ENCODE peak calls at places on chromosomes 4 and X, in five cellular contexts. O is type B pancreatic cell, C is HepG2, Y is endothelial cell, B is endothelial cell of umbilical vein. I is an unnamed sample.

GRCh38 chr4:136917312-136918110 is 614.8 kb downstream of the PCDH18 start:
- DNase-seq in O (no peak), C (no peak), Y (no peak), B (no peak), I (no peak)

GRCh38 chrX:151183233-151183632 is 6.8 kb downstream of the GPR50 start:
- DNase-seq in Y (no peak), C (no peak), B (no peak), O (no peak), I (no peak)

GRCh38 chrX:11792461-11793421 is 34.7 kb downstream of the MSL3 start:
- DNase-seq in B (no peak), C (no peak), O (no peak), Y (no peak), I (no peak)

GRCh38 chr4:133465022-133465421 is 315.9 kb downstream of the PCDH10 start:
- DNase-seq in O (no peak), C (no peak), Y (no peak), B (no peak), I (no peak)

GRCh38 chrX:39577976-39578962 is 519.5 kb downstream of the BCOR start:
- DNase-seq in O (no peak), C (no peak), B (no peak), Y (no peak), I (no peak)

GRCh38 chrX:1281511-1281910 is 12.9 kb downstream of the CSF2RA start:
- DNase-seq in O (no peak), C (no peak), Y (no peak), B (no peak), I (no peak)

GRCh38 chrX:101659601-101660063 is at the start of gene ARMCX2:
- DNase-seq in O (no peak), C (no peak), B (peak), Y (peak), I (peak)

GRCh38 chr4:124803641-124804040 is 91.1 kb upstream of the ANKRD50 start:
- DNase-seq in Y (no peak), C (no peak), O (no peak), B (peak), I (no peak)

GRCh38 chr4:182067828-182068227 is 175.4 kb upstream of the TENM3 start:
- DNase-seq in Y (no peak), B (no peak), C (no peak), O (no peak), I (no peak)

GRCh38 chr4:169341490-169341889 is 70.7 kb upstream of the SH3RF1 start:
- DNase-seq in C (no peak), Y (no peak), B (no peak), O (no peak), I (no peak)

GRCh38 chr4:181601118-181601517 is 642.1 kb upstream of the TENM3 start:
- DNase-seq in B (no peak), Y (no peak), C (no peak), O (no peak), I (no peak)

GRCh38 chr4:1608821-1609500 is 75.2 kb downstream of the FAM53A start:
- DNase-seq in B (no peak), O (no peak), Y (no peak), C (no peak), I (no peak)

GRCh38 chr4:143133966-143134365 is 50.8 kb upstream of the USP38 start:
- DNase-seq in C (no peak), O (no peak), Y (no peak), B (no peak), I (no peak)

GRCh38 chr4:6076391-6076790 is 58.2 kb upstream of the C4orf50 start:
- DNase-seq in Y (no peak), B (no peak), C (no peak), O (no peak), I (peak)

GRCh38 chr4:17523626-17524025 is 8.7 kb downstream of the CLRN2 start:
- DNase-seq in O (no peak), B (no peak), Y (no peak), C (no peak), I (no peak)

GRCh38 chr4:99818661-99819060 is 2.0 kb downstream of the DAPP1 start:
- DNase-seq in Y (no peak), C (no peak), B (no peak), O (no peak), I (no peak)

GRCh38 chr4:173258866-173259265 is 75.3 kb downstream of the HMGB2 start:
- DNase-seq in C (no peak), Y (no peak), O (no peak), B (no peak), I (no peak)

GRCh38 chrX:129808829-129809745 is 29.3 kb downstream of the SASH3 start:
- DNase-seq in C (no peak), O (no peak), B (no peak), Y (no peak), I (no peak)

GRCh38 chr4:110201502-110201901 is 3.1 kb upstream of the ELOVL6 start:
- DNase-seq in B (no peak), C (no peak), Y (no peak), O (no peak), I (peak)

GRCh38 chrX:40736170-40736505 is 796 bp upstream of the MED14 start:
- DNase-seq in B (no peak), C (peak), Y (no peak), O (no peak), I (no peak)

GRCh38 chr4:70712150-70712549 is 9.6 kb upstream of the RUFY3 start:
- DNase-seq in C (no peak), O (no peak), B (no peak), Y (no peak), I (no peak)

GRCh38 chr4:123443401-123444297 is 47.1 kb downstream of the SPRY1 start:
- DNase-seq in Y (no peak), B (no peak), C (no peak), O (no peak), I (no peak)

GRCh38 chrX:63613531-63614028 is 171.4 kb downstream of the ARHGEF9 start:
- DNase-seq in B (no peak), Y (no peak), O (no peak), C (peak), I (no peak)

GRCh38 chrX:109393859-109394258 is 88.0 kb downstream of the GUCY2F start:
- DNase-seq in B (no peak), Y (no peak), C (no peak), O (no peak), I (peak)
- TF ChIP-seq CTCF in B (no peak), Y (no peak), C (peak), O (no peak), I (peak)

DNA sequence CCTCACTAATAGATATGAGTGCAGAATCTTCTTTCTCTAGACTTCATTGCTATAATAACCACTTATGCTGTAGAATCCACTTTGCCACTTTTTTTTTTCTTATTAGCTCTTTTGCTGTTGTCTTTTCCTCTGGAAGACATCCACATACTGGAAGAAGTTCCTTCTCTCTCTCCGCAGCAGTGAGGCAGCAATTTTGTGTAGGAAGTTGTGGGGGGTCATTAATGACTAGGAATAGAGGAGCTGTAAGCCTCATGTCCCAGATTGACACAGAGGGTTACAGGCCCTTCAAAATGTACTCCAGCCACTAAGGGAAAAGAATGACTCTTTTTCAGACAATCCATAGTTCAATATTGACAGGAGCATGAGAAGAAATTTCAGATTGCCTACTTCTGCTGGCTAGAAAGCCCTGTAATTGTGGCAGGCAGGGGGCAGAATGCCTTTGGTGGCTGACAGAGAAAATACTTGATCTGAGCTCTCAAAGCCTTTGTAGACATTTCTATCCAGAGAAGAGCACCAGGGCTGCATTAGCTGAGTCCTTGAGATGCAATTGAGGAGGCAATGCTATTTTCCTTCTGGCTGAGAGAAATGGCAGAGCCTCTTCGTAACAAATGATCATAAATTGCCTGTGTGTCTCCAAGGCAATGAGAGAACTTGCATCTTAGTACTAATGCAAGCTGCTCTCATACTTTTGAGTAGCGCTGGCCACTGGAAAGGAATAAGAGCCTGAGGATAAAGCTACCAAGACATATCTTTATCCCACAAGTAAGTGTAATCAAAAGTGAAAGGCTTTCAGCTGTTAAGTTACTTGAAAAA is 856.3 kb downstream of the STIM2 start:
- DNase-seq in O (no peak), C (no peak), Y (no peak), B (no peak), I (peak)
- TF ChIP-seq CTCF in O (no peak), C (no peak), Y (no peak), B (no peak), I (peak)

DNA sequence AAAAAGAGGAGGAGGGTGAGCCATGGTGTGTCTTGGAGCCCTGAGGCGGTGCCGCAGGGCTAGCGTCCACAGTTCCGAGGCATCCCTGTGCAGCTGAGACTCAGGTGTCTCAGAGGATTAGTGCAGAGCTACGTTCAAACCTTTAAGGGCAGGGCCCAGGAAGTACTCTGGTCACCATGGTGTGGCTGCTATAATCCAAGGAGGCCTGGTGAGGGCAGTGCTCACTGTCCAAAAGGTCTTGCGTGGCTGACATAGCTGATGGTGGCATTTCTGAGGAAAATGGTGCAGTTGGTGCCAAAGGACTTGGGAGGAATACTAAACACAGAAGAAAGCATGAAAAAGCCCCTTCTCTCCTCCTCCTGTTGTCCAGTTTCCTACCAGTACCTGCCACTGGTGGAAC is 146.9 kb downstream of the DCHS2 start:
- DNase-seq in B (no peak), Y (no peak), O (no peak), C (peak), I (peak)
- TF ChIP-seq CTCF in B (no peak), Y (no peak), O (no peak), C (peak), I (peak)

GRCh38 chrX:53357799-53358530 is 64.5 kb downstream of the SMC1A start:
- DNase-seq in Y (peak), O (no peak), C (no peak), B (no peak), I (no peak)

GRCh38 chrX:53356186-53356585 is 66.3 kb downstream of the SMC1A start:
- DNase-seq in B (no peak), O (no peak), Y (no peak), C (no peak), I (peak)

GRCh38 chrX:53354669-53355068 is 67.8 kb downstream of the SMC1A start:
- DNase-seq in O (no peak), Y (no peak), B (no peak), C (no peak), I (no peak)
- TF ChIP-seq CTCF in O (no peak), Y (no peak), B (no peak), C (no peak), I (peak)

GRCh38 chrX:78213331-78213730 is 73.9 kb upstream of the TAF9B start:
- DNase-seq in Y (no peak), O (no peak), B (no peak), C (no peak), I (peak)
- TF ChIP-seq CTCF in Y (no peak), O (no peak), B (no peak), C (no peak), I (no peak)

DNA sequence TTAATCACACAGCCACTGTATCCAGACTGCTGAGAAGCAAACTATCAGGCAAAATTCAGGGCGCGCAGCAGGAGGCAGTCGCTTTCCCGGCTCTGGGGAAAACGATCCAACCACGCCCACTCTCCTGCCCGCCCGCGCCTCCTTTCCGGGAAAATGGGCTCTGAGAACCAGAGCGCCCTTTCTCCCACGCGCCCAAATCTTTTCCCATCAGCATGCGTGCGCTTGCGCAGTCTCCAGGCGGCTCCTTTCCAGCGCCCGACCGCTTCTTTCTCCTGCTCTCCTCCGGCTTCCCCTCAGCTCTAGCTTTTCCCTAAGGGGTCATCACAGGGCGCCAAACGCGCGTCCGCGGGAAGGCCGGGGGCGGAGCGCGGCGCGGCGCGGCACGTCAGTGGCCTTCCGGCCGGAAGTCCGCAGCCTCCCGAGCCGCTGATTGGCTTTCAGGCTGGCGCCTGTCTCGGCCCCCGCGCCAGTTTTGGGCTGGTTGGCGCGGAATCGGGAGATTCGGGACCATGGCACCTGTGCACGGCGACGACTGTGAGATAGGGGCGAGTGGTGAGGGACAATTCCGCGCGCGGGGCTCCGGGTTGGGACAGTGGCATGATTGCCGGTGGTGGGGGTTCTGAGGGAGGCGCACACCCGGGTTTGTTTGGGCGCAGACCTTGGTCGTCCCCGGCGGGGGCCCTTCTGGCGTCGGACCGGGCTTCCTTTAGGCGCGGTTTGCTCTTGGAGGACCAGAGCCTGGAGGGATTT is at the start of gene POLA1:
- DNase-seq in B (peak), C (peak), Y (peak), O (peak), I (peak)
- TF ChIP-seq CTCF in B (peak), C (peak), Y (no peak), O (peak), I (peak)

GRCh38 chrX:52265713-52266112 is 81.0 kb downstream of the MAGED4 start:
- DNase-seq in O (no peak), Y (no peak), C (no peak), B (no peak), I (no peak)

GRCh38 chrX:52270453-52271116 is 85.9 kb downstream of the MAGED4 start:
- DNase-seq in C (no peak), Y (no peak), O (no peak), B (no peak), I (no peak)

DNA sequence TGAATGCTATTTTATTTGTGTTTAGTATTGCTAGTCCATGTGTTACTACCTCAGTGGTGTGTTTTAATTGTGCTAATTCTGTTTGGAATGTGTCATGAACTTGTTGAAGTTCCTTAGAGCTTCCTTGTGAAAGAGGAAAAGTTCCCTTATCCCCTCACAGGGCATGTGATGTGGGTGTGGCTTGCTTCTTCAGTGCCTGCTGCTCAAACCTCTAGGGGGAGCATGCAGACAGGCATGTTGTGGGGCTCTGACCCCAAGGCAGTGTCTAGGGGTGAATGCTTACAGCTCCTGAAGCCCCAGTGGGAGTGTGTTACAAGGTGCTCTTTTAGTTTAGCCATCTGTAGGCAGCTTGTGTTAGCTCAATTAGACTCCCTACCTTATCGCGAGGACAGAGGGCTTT is 86.5 kb downstream of the MAGED4 start:
- DNase-seq in B (no peak), Y (peak), C (no peak), O (no peak), I (peak)
- TF ChIP-seq CTCF in B (no peak), Y (no peak), C (peak), O (peak), I (peak)

DNA sequence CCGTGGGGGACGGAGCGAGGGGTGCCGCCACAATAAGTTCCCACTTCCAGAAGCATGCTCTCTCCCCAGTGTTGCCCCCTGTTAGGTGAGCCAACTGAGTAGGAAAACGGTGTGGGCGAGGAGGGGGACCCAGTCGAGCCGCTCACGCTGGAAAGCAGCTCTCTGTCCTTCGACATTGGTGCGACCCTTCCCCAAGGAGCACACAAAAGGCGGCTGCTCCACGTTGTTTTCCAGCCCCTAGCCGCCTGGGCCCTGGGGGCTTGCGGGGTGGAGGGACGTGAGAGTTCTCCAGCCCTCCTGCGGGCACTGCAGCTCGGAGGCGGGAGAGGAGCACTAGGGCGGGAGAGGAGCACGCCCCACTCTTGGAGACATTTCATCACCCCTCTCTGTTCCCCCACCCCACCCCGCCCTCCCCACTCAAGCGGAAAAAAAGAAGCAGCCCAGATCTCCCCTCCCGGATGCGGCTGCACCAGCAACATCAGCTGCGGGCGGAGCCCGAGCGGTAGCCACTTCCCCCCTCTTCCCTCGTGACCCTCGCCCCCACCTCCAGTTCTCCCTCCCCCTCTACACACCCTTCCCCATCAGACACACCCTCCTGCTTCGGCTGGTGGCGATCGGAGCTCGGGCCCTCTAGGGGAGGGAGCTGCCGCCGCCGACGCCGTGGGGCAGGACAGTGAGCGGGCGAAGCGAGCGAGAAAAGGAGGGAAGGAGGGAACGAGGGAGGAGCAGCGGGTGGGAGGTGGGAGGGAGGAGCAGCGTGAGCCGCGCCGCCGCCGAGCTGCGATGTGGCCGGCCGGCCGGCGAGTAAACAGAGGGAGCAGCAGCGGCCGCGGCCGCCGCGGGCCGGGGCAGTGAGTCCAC is at the start of gene DOCK11:
- DNase-seq in O (peak), B (peak), Y (peak), C (peak), I (peak)
- TF ChIP-seq CTCF in O (no peak), B (no peak), Y (no peak), C (no peak), I (no peak)

DNA sequence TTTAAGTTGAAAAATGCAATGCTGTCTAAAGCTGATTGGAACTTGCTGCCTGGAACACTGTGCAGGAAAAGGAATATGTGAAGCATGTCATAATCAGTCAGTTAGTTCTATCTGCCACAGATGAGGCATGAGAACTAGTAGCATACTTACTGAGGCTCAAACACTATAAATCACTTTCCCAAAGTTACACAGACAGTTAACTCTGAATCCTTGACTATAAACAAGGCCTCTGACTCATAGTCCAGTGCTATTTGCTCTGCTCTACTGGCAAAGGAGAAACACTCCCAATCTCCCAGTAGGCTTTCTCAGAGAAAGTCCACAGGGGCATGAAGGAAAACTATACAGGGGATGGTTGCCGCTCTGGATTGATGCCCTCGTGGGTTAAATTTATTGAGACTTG is 2078.4 kb upstream of the TENM3 start:
- DNase-seq in O (no peak), B (no peak), C (peak), Y (no peak), I (no peak)
- TF ChIP-seq CTCF in O (no peak), B (no peak), C (no peak), Y (no peak), I (no peak)

I was measured in endodermal cell.